ENCODE peak calls at places on chromosomes 12 and 14, in eight cellular contexts. C is OCI-LY7, X is AG04450, I is stomach, A is osteoblast, M is GM20000, L is neural progenitor cell, Q is astrocyte of the spinal cord. E is an unnamed sample.

GRCh38 chr12:41277019-41277770 is 89.1 kb downstream of the PDZRN4 start:
- DNase-seq in C (peak), X (peak), I (no peak), A (no peak), M (peak), L (peak), Q (peak), E (peak)

GRCh38 chr14:56147980-56148901 is 30.0 kb downstream of the PELI2 start:
- DNase-seq in C (no peak), X (no peak), I (no peak), A (no peak), M (no peak), L (no peak), Q (no peak), E (no peak)

GRCh38 chr12:121791671-121792496 is 1.6 kb downstream of the RHOF start:
- DNase-seq in C (no peak), X (no peak), I (peak), A (peak), M (no peak), L (no peak), Q (no peak), E (no peak)

GRCh38 chr12:581746-582145 is 81.5 kb downstream of the NINJ2 start:
- DNase-seq in C (no peak), X (no peak), I (no peak), A (no peak), M (no peak), L (no peak), Q (no peak), E (no peak)

GRCh38 chr14:46058964-46059580 is 592.5 kb downstream of the RPL10L start:
- DNase-seq in C (no peak), X (no peak), I (no peak), A (no peak), M (no peak), L (no peak), Q (no peak), E (no peak)

GRCh38 chr12:67068204-67068731 is 200.9 kb upstream of the CAND1 start:
- DNase-seq in C (peak), X (no peak), I (no peak), A (no peak), M (no peak), L (peak), Q (no peak), E (peak)

GRCh38 chr14:23638414-23639047 is 2.4 kb downstream of the DHRS2 start:
- DNase-seq in C (no peak), X (no peak), I (no peak), A (peak), M (no peak), L (no peak), Q (no peak), E (peak)

GRCh38 chr12:32302218-32302826 is 97.0 kb upstream of the FGD4 start:
- DNase-seq in C (peak), X (no peak), I (no peak), A (peak), M (peak), L (peak), Q (no peak), E (peak)

GRCh38 chr14:77615231-77616132 is 955 bp downstream of the SPTLC2 start:
- DNase-seq in C (peak), X (no peak), I (no peak), A (peak), M (peak), L (peak), Q (peak), E (no peak)

DNA sequence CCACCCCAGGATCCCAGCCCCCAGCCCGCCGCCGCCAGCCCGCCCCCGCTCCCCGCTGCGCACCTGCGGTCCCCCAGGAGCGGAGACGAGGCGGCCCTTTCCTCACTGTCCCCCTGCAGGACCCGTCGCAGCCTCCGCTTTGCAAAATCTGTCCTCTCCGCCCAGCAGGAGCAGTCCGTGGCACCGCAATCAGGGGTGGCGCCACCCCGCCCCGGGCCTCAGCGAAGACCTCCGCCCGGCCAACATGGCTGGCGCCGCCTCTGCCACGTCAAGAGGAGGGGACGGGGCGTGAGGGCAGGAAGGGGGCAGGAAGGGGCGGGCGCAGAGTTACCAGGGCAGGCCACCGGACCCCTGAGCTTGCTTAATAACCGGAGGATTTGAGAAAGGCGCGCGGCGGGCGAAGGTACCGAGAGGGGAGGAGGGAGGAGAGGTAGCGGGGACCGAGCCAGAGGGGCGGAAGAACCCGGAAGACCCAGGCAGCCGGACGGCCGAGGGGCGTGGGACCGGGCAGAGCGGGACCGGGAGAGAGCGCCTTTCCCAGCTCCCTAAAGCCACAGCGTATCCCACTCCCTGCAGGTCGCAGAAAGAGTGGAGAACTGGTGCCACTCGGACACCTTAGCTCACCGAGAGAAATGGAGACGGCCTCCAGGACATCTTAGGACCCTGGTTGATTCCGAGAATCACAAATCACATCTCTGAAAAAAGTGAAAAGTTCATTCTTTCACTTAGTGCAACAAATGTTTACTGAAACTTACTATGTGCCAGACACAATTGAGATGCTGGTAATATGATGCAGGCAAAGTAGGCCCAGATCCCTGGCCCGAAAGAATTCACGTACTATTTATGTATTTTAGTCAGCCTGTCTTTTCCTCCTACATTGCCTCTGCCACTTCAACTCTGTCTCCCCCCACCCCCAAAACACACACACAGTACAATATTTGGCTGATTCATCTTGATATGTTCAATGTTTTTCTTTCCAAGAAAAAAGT is at the start of gene SEC23A:
- DNase-seq in C (peak), X (peak), I (peak), A (peak), M (peak), L (peak), Q (peak), E (peak)
- TF ChIP-seq CTCF in C (peak), X (no peak), I (no peak), A (no peak), M (no peak), L (peak), Q (no peak), E (no peak)

GRCh38 chr12:53543539-53543938 is 36.3 kb upstream of the NPFF start:
- DNase-seq in C (peak), X (peak), I (peak), A (peak), M (peak), L (peak), Q (peak), E (peak)
- TF ChIP-seq CTCF in C (peak), X (peak), I (peak), A (peak), M (peak), L (peak), Q (peak), E (peak)

GRCh38 chr14:98647754-98648153 is 624.2 kb downstream of the BCL11B start:
- DNase-seq in C (no peak), X (no peak), I (no peak), A (no peak), M (no peak), L (no peak), Q (no peak), E (no peak)

DNA sequence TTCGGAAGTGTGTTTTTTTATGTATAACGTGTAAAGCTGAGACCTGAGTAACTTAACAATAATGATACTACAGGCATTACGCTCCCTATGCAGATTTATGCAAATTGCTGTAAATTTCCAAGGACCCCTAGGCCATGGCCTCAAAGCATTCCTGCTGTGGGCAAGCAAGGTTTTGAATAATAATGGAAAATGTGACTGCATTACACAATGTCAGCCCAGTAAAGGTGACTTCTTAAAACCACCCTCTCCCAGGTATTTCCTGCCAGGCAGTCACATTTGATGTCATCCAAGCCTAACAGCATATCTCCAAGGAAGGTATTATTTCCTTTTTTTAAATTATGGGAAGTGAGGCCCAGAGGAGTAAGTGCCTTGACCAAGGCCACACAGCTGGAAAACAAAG is 621.0 kb downstream of the BCL11B start:
- DNase-seq in C (no peak), X (no peak), I (no peak), A (no peak), M (no peak), L (no peak), Q (no peak), E (no peak)
- TF ChIP-seq CTCF in C (no peak), X (no peak), I (no peak), A (no peak), M (no peak), L (no peak), Q (no peak), E (no peak)

GRCh38 chr12:71938728-71939385 is at the start of gene TPH2:
- DNase-seq in C (peak), X (no peak), I (peak), A (peak), M (peak), L (peak), Q (peak), E (peak)

GRCh38 chr12:71945883-71946282 is 7.2 kb downstream of the TPH2 start:
- DNase-seq in C (no peak), X (no peak), I (no peak), A (no peak), M (no peak), L (no peak), Q (no peak), E (no peak)

GRCh38 chr12:71945121-71945520 is 6.5 kb downstream of the TPH2 start:
- DNase-seq in C (no peak), X (no peak), I (no peak), A (no peak), M (no peak), L (no peak), Q (no peak), E (no peak)

GRCh38 chr12:71942259-71942658 is 3.6 kb downstream of the TPH2 start:
- DNase-seq in C (no peak), X (no peak), I (no peak), A (no peak), M (no peak), L (no peak), Q (no peak), E (no peak)

GRCh38 chr12:71941174-71941573 is 2.5 kb downstream of the TPH2 start:
- DNase-seq in C (no peak), X (no peak), I (no peak), A (no peak), M (no peak), L (no peak), Q (no peak), E (no peak)
- TF ChIP-seq CTCF in C (no peak), X (peak), I (no peak), A (no peak), M (no peak), L (no peak), Q (no peak), E (no peak)

GRCh38 chr12:11666131-11666530 is 16.7 kb downstream of the ETV6 start:
- DNase-seq in C (no peak), X (no peak), I (no peak), A (no peak), M (no peak), L (no peak), Q (no peak), E (no peak)

GRCh38 chr12:11667159-11667558 is 17.7 kb downstream of the ETV6 start:
- DNase-seq in C (no peak), X (no peak), I (no peak), A (no peak), M (no peak), L (no peak), Q (no peak), E (no peak)

GRCh38 chr12:11668611-11669010 is 19.1 kb downstream of the ETV6 start:
- DNase-seq in C (peak), X (no peak), I (no peak), A (no peak), M (no peak), L (no peak), Q (no peak), E (no peak)

GRCh38 chr12:11664101-11664500 is 14.6 kb downstream of the ETV6 start:
- DNase-seq in C (no peak), X (no peak), I (no peak), A (no peak), M (no peak), L (no peak), Q (no peak), E (no peak)

DNA sequence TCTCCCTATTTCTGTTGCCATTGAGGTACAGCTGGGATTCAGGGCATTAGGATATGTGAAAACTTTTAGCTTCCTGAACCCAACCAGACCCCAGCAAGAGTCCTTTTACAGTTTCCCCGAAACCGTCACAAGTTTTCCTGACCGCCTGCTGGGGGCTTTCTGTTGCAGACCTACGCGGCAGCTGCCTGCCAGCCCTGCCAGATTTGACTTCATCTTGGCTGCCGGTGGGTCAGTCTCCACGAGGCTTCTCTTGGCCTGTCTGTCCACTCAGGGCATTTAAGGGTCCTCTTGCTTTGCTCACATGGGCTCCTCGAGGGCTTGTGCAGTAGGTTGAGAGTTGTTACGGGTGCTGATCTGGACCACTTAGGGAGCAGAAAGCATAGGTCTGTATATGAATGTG is 17.2 kb downstream of the ETV6 start:
- DNase-seq in C (no peak), X (no peak), I (no peak), A (no peak), M (no peak), L (peak), Q (no peak), E (no peak)
- TF ChIP-seq CTCF in C (no peak), X (no peak), I (no peak), A (no peak), M (no peak), L (no peak), Q (no peak), E (no peak)

GRCh38 chr12:2384533-2385328 is 331.9 kb downstream of the CACNA1C start:
- DNase-seq in C (no peak), X (peak), I (no peak), A (peak), M (no peak), L (no peak), Q (peak), E (no peak)
- TF ChIP-seq CTCF in C (no peak), X (peak), I (no peak), A (peak), M (no peak), L (peak), Q (peak), E (no peak)

DNA sequence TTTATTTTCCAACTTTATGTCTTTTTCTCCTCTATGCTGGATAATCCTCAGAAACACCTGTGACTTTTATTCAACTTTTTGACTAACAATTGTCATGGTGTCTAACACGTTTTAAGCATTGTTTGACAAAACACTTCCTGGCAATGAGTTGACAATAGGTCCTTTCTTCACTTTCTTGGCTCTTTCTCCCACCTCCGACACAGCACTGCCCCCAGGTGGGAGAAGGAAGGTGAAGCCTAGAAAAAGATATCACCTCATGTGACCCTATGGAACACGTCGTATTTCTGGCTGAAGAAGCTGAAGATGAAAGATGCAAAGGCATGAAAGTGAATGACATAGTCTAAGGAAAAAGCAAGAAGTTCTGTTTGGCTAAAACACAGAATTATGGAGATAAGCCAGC is 430.0 kb downstream of the ETNK1 start:
- DNase-seq in C (peak), X (no peak), I (no peak), A (no peak), M (no peak), L (peak), Q (peak), E (no peak)
- TF ChIP-seq CTCF in C (peak), X (peak), I (no peak), A (peak), M (no peak), L (peak), Q (peak), E (peak)

DNA sequence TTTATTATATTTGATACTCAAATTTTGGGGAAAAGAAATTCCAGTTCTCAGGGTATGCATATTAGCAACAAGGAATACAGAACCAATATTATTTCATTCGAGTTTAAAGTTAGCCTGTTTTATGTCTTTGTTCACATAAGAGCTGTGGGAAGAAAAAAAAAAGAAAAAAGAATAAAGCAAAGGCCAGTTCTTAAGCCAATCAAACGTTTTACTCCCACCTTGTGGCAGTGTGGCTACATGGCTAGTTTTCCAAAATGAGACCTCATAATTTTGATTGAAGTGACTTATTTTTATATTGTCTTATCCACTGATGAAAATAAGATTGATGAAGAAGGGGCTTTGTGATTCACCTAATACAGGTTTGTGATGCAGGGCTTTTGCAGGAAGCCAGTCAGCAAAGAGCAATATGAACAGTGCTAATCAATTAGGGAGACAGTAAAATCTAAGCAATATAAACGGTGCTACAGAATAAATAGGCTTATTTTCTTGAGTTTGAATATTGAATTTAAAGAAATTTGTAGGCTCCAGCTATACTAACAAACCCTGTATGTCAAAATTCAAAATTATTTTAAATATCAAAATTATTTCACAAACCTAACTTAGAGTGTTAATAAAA is 624.1 kb upstream of the FOXG1 start:
- DNase-seq in C (no peak), X (no peak), I (no peak), A (no peak), M (no peak), L (peak), Q (peak), E (no peak)
- TF ChIP-seq CTCF in C (no peak), X (no peak), I (no peak), A (no peak), M (no peak), L (peak), Q (peak), E (no peak)